ENCODE peak calls at places on chromosomes 12 and 14, in ten cellular contexts. One of them, this sample, is unnamed.

GRCh38 chr14:28767851-28768548 is 1.4 kb downstream of the FOXG1 start:
- DNase-seq in Panc1: no peak
- DNase-seq in A673: no peak
- DNase-seq in pancreas: no peak
- DNase-seq in psoas muscle: peak
- DNase-seq in adrenal gland: no peak
- DNase-seq in effector memory CD4-positive, alpha-beta T cell: no peak
- DNase-seq in tibial artery: no peak
- DNase-seq in uterus: no peak
- DNase-seq in heart right ventricle: no peak
- DNase-seq in this sample: no peak

GRCh38 chr12:3777206-3777809 is 24.4 kb upstream of the CRACR2A start:
- DNase-seq in Panc1: peak
- DNase-seq in A673: peak
- DNase-seq in pancreas: no peak
- DNase-seq in psoas muscle: no peak
- DNase-seq in adrenal gland: peak
- DNase-seq in effector memory CD4-positive, alpha-beta T cell: no peak
- DNase-seq in tibial artery: no peak
- DNase-seq in uterus: no peak
- DNase-seq in heart right ventricle: peak
- DNase-seq in this sample: no peak

GRCh38 chr12:49692851-49693250 is 14.4 kb downstream of the FMNL3 start:
- DNase-seq in Panc1: no peak
- DNase-seq in A673: no peak
- DNase-seq in pancreas: no peak
- DNase-seq in psoas muscle: no peak
- DNase-seq in adrenal gland: no peak
- DNase-seq in effector memory CD4-positive, alpha-beta T cell: no peak
- DNase-seq in tibial artery: no peak
- DNase-seq in uterus: no peak
- DNase-seq in heart right ventricle: no peak
- DNase-seq in this sample: no peak

GRCh38 chr14:100587248-100587762 is at the start of gene BEGAIN:
- DNase-seq in Panc1: no peak
- DNase-seq in A673: no peak
- DNase-seq in pancreas: no peak
- DNase-seq in psoas muscle: peak
- DNase-seq in adrenal gland: no peak
- DNase-seq in effector memory CD4-positive, alpha-beta T cell: no peak
- DNase-seq in tibial artery: no peak
- DNase-seq in uterus: no peak
- DNase-seq in heart right ventricle: no peak
- DNase-seq in this sample: no peak

GRCh38 chr12:106999444-106999843 is 12.5 kb upstream of the MTERF2 start:
- DNase-seq in Panc1: no peak
- DNase-seq in A673: no peak
- DNase-seq in pancreas: no peak
- DNase-seq in psoas muscle: peak
- DNase-seq in adrenal gland: peak
- DNase-seq in effector memory CD4-positive, alpha-beta T cell: no peak
- DNase-seq in tibial artery: peak
- DNase-seq in uterus: no peak
- DNase-seq in heart right ventricle: no peak
- DNase-seq in this sample: no peak

GRCh38 chr12:126055521-126055920 is 990.3 kb downstream of the AACS start:
- DNase-seq in Panc1: no peak
- DNase-seq in A673: no peak
- DNase-seq in pancreas: no peak
- DNase-seq in psoas muscle: no peak
- DNase-seq in adrenal gland: no peak
- DNase-seq in effector memory CD4-positive, alpha-beta T cell: no peak
- DNase-seq in tibial artery: no peak
- DNase-seq in uterus: no peak
- DNase-seq in heart right ventricle: no peak
- DNase-seq in this sample: no peak

GRCh38 chr12:32860182-32860581 is 36.4 kb downstream of the PKP2 start:
- DNase-seq in Panc1: no peak
- DNase-seq in A673: no peak
- DNase-seq in pancreas: no peak
- DNase-seq in psoas muscle: no peak
- DNase-seq in adrenal gland: no peak
- DNase-seq in effector memory CD4-positive, alpha-beta T cell: no peak
- DNase-seq in tibial artery: no peak
- DNase-seq in uterus: no peak
- DNase-seq in heart right ventricle: no peak
- DNase-seq in this sample: no peak

GRCh38 chr12:21849878-21850277 is 75.4 kb upstream of the KCNJ8 start:
- DNase-seq in Panc1: no peak
- DNase-seq in A673: no peak
- DNase-seq in pancreas: no peak
- DNase-seq in psoas muscle: no peak
- DNase-seq in adrenal gland: peak
- DNase-seq in effector memory CD4-positive, alpha-beta T cell: no peak
- DNase-seq in tibial artery: no peak
- DNase-seq in uterus: no peak
- DNase-seq in heart right ventricle: peak
- DNase-seq in this sample: no peak

GRCh38 chr12:113722747-113723146 is 243.4 kb downstream of the RBM19 start:
- DNase-seq in Panc1: no peak
- DNase-seq in A673: no peak
- DNase-seq in pancreas: no peak
- DNase-seq in psoas muscle: no peak
- DNase-seq in adrenal gland: no peak
- DNase-seq in effector memory CD4-positive, alpha-beta T cell: no peak
- DNase-seq in tibial artery: no peak
- DNase-seq in uterus: no peak
- DNase-seq in heart right ventricle: no peak
- DNase-seq in this sample: no peak

GRCh38 chr12:27229367-27229766 is 14.7 kb upstream of the STK38L start:
- DNase-seq in Panc1: no peak
- DNase-seq in A673: no peak
- DNase-seq in pancreas: no peak
- DNase-seq in psoas muscle: no peak
- DNase-seq in adrenal gland: no peak
- DNase-seq in effector memory CD4-positive, alpha-beta T cell: no peak
- DNase-seq in tibial artery: no peak
- DNase-seq in uterus: no peak
- DNase-seq in heart right ventricle: no peak
- DNase-seq in this sample: no peak

GRCh38 chr12:65845751-65846537 is 21.7 kb downstream of the HMGA2 start:
- DNase-seq in Panc1: no peak
- DNase-seq in A673: no peak
- DNase-seq in pancreas: no peak
- DNase-seq in psoas muscle: no peak
- DNase-seq in adrenal gland: no peak
- DNase-seq in effector memory CD4-positive, alpha-beta T cell: no peak
- DNase-seq in tibial artery: no peak
- DNase-seq in uterus: no peak
- DNase-seq in heart right ventricle: no peak
- DNase-seq in this sample: no peak

GRCh38 chr12:13390381-13390856 is 193.9 kb downstream of the EMP1 start:
- DNase-seq in Panc1: no peak
- DNase-seq in A673: peak
- DNase-seq in pancreas: peak
- DNase-seq in psoas muscle: peak
- DNase-seq in adrenal gland: peak
- DNase-seq in effector memory CD4-positive, alpha-beta T cell: no peak
- DNase-seq in tibial artery: peak
- DNase-seq in uterus: peak
- DNase-seq in heart right ventricle: peak
- DNase-seq in this sample: peak

GRCh38 chr12:22406622-22407021 is 72.1 kb upstream of the ST8SIA1 start:
- DNase-seq in Panc1: no peak
- DNase-seq in A673: no peak
- DNase-seq in pancreas: no peak
- DNase-seq in psoas muscle: no peak
- DNase-seq in adrenal gland: no peak
- DNase-seq in effector memory CD4-positive, alpha-beta T cell: no peak
- DNase-seq in tibial artery: no peak
- DNase-seq in uterus: no peak
- DNase-seq in heart right ventricle: no peak
- DNase-seq in this sample: no peak

GRCh38 chr14:101721951-101722661 is 39.4 kb upstream of the PPP2R5C start:
- DNase-seq in Panc1: no peak
- DNase-seq in A673: peak
- DNase-seq in pancreas: no peak
- DNase-seq in psoas muscle: no peak
- DNase-seq in adrenal gland: peak
- DNase-seq in effector memory CD4-positive, alpha-beta T cell: peak
- DNase-seq in tibial artery: no peak
- DNase-seq in uterus: peak
- DNase-seq in heart right ventricle: peak
- DNase-seq in this sample: no peak

GRCh38 chr12:107144990-107145389 is 51.6 kb upstream of the CRY1 start:
- DNase-seq in Panc1: no peak
- DNase-seq in A673: peak
- DNase-seq in pancreas: no peak
- DNase-seq in psoas muscle: no peak
- DNase-seq in adrenal gland: no peak
- DNase-seq in effector memory CD4-positive, alpha-beta T cell: no peak
- DNase-seq in tibial artery: no peak
- DNase-seq in uterus: no peak
- DNase-seq in heart right ventricle: no peak
- DNase-seq in this sample: no peak

GRCh38 chr14:60163741-60164140 is 1.5 kb downstream of the DHRS7 start:
- DNase-seq in Panc1: no peak
- DNase-seq in A673: no peak
- DNase-seq in pancreas: no peak
- DNase-seq in psoas muscle: no peak
- DNase-seq in adrenal gland: no peak
- DNase-seq in effector memory CD4-positive, alpha-beta T cell: no peak
- DNase-seq in tibial artery: no peak
- DNase-seq in uterus: no peak
- DNase-seq in heart right ventricle: no peak
- DNase-seq in this sample: no peak
- H3K27ac ChIP-seq in Panc1: no peak
- H3K27ac ChIP-seq in A673: no peak
- H3K27ac ChIP-seq in pancreas: no peak
- H3K27ac ChIP-seq in psoas muscle: peak
- H3K27ac ChIP-seq in adrenal gland: no peak
- H3K27ac ChIP-seq in effector memory CD4-positive, alpha-beta T cell: no peak
- H3K27ac ChIP-seq in tibial artery: peak
- H3K27ac ChIP-seq in uterus: no peak
- H3K27ac ChIP-seq in heart right ventricle: no peak
- H3K27ac ChIP-seq in this sample: no peak

GRCh38 chr14:93068721-93069120 is 47.0 kb downstream of the ITPK1 start:
- DNase-seq in Panc1: no peak
- DNase-seq in A673: no peak
- DNase-seq in pancreas: no peak
- DNase-seq in psoas muscle: no peak
- DNase-seq in adrenal gland: no peak
- DNase-seq in effector memory CD4-positive, alpha-beta T cell: no peak
- DNase-seq in tibial artery: no peak
- DNase-seq in uterus: no peak
- DNase-seq in heart right ventricle: no peak
- DNase-seq in this sample: no peak
- H3K27ac ChIP-seq in Panc1: no peak
- H3K27ac ChIP-seq in A673: no peak
- H3K27ac ChIP-seq in pancreas: no peak
- H3K27ac ChIP-seq in psoas muscle: no peak
- H3K27ac ChIP-seq in adrenal gland: no peak
- H3K27ac ChIP-seq in effector memory CD4-positive, alpha-beta T cell: no peak
- H3K27ac ChIP-seq in tibial artery: no peak
- H3K27ac ChIP-seq in uterus: no peak
- H3K27ac ChIP-seq in heart right ventricle: no peak
- H3K27ac ChIP-seq in this sample: no peak

DNA sequence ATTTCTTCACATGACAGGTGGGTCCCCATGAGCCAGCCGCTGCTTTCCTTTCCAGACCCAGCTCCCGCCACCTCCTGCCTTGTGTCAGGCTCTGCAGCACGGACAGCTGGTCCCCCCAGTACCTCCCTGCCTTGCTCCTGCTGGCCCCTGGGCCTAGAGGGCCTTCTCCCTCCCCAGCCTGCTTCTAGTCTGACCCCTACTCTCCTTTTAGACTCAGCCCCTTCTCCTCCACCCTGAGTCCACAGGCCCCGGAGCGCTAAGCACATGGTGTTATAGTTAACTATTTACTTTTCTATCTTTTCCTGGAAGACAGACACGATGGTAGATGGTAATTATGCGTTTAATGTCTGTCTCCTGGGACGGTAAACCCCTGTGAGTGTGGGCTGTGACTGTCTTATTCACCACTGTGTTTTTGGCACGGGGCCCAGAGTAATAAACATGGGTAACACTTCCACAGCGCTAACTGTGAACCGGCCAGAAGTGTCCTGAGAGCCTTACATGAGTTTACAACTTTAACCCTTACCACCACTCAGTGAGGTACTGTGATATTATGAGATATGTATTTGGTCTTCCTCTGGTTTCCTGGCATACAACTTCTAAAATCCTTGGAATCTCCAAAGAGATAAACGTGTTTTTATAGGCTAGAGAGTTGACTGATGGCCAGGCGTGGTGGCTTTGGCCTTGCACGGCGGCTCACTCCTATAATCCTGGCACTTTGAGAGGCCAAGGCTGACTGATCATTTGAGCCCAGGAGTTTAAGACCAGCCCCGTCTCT is 41.2 kb downstream of the DGLUCY start:
- DNase-seq in Panc1: no peak
- DNase-seq in A673: peak
- DNase-seq in pancreas: peak
- DNase-seq in psoas muscle: no peak
- DNase-seq in adrenal gland: peak
- DNase-seq in effector memory CD4-positive, alpha-beta T cell: no peak
- DNase-seq in tibial artery: no peak
- DNase-seq in uterus: peak
- DNase-seq in heart right ventricle: peak
- DNase-seq in this sample: no peak
- H3K27ac ChIP-seq in Panc1: no peak
- H3K27ac ChIP-seq in A673: peak
- H3K27ac ChIP-seq in pancreas: no peak
- H3K27ac ChIP-seq in psoas muscle: peak
- H3K27ac ChIP-seq in adrenal gland: no peak
- H3K27ac ChIP-seq in effector memory CD4-positive, alpha-beta T cell: no peak
- H3K27ac ChIP-seq in tibial artery: no peak
- H3K27ac ChIP-seq in uterus: no peak
- H3K27ac ChIP-seq in heart right ventricle: peak
- H3K27ac ChIP-seq in this sample: no peak

GRCh38 chr12:131094831-131095805 is 141.4 kb downstream of the ADGRD1 start:
- DNase-seq in Panc1: no peak
- DNase-seq in A673: no peak
- DNase-seq in pancreas: no peak
- DNase-seq in psoas muscle: no peak
- DNase-seq in adrenal gland: no peak
- DNase-seq in effector memory CD4-positive, alpha-beta T cell: no peak
- DNase-seq in tibial artery: peak
- DNase-seq in uterus: peak
- DNase-seq in heart right ventricle: no peak
- DNase-seq in this sample: no peak
- H3K27ac ChIP-seq in Panc1: no peak
- H3K27ac ChIP-seq in A673: no peak
- H3K27ac ChIP-seq in pancreas: no peak
- H3K27ac ChIP-seq in psoas muscle: no peak
- H3K27ac ChIP-seq in adrenal gland: no peak
- H3K27ac ChIP-seq in effector memory CD4-positive, alpha-beta T cell: no peak
- H3K27ac ChIP-seq in tibial artery: no peak
- H3K27ac ChIP-seq in uterus: no peak
- H3K27ac ChIP-seq in heart right ventricle: no peak
- H3K27ac ChIP-seq in this sample: no peak